ENCODE peak calls at places on chromosomes 11 and 22, in five cellular contexts. C is body of pancreas, B is upper lobe of left lung, I is K562, R is HepG2. X is an unnamed sample. For H3K4me1, the result is how much of the 10 kb centered on the place peaks cover.

GRCh38 chr11:120344302-120345004 is 8.2 kb downstream of the ARHGEF12 start:
- ATAC-seq in C (no peak), I (peak), B (no peak), R (peak), X (no peak)

GRCh38 chr11:20397281-20397680 is 9.8 kb downstream of the PRMT3 start:
- ATAC-seq in C (no peak), I (peak), R (peak), B (no peak), X (no peak)

GRCh38 chr22:42680648-42681047 is 31.5 kb upstream of the CYB5R3 start:
- ATAC-seq in R (no peak), C (peak), I (no peak), B (peak), X (peak)

GRCh38 chr11:100812517-100812916 is 125.4 kb downstream of the ARHGAP42 start:
- ATAC-seq in I (no peak), B (no peak), R (no peak), C (no peak), X (no peak)

GRCh38 chr11:2709429-2709828 is 9.6 kb upstream of the KCNQ1OT1 start:
- ATAC-seq in C (peak), I (no peak), R (no peak), B (no peak), X (peak)

GRCh38 chr22:29225422-29226090 is 19.9 kb downstream of the EMID1 start:
- ATAC-seq in C (peak), B (peak), I (peak), R (peak), X (peak)

GRCh38 chr11:30990625-30991348 is 378.8 kb downstream of the DCDC1 start:
- ATAC-seq in R (no peak), C (peak), I (no peak), B (no peak), X (no peak)

GRCh38 chr11:79437981-79438630 is 2.7 kb downstream of the TENM4 start:
- ATAC-seq in B (no peak), I (no peak), C (no peak), R (no peak), X (peak)

GRCh38 chr11:69546735-69547370 is 65.4 kb downstream of the LINC01488 start:
- ATAC-seq in B (no peak), I (no peak), R (no peak), C (no peak), X (no peak)

GRCh38 chr11:2987881-2988280 is 4.2 kb downstream of the NAP1L4 start:
- ATAC-seq in C (no peak), B (no peak), R (no peak), I (no peak), X (no peak)

GRCh38 chr11:9716275-9717039 is 52.6 kb downstream of the SWAP70 start:
- ATAC-seq in C (peak), B (peak), R (no peak), I (peak), X (peak)

GRCh38 chr11:1978865-1979473 is 18.7 kb downstream of the H19 start:
- ATAC-seq in B (no peak), R (peak), I (peak), C (no peak), X (no peak)

GRCh38 chr11:77471520-77472234 is 2.2 kb downstream of the PAK1 start:
- ATAC-seq in B (no peak), R (no peak), C (peak), I (no peak), X (no peak)

GRCh38 chr11:7604331-7604973 is 68.8 kb downstream of the CYB5R2 start:
- ATAC-seq in C (no peak), I (peak), R (no peak), B (peak), X (no peak)

GRCh38 chr11:124536520-124536919 is 6.9 kb downstream of the OR8B12 start:
- ATAC-seq in I (peak), B (peak), C (peak), R (peak), X (peak)

GRCh38 chr22:27593378-27593777 is 208.2 kb downstream of the MN1 start:
- ATAC-seq in C (no peak), I (no peak), B (no peak), R (no peak), X (no peak)

GRCh38 chr11:95363710-95364109 is 132.7 kb upstream of the SESN3 start:
- ATAC-seq in C (no peak), I (peak), R (peak), B (no peak), X (no peak)

GRCh38 chr22:29609139-29609538 is 5.7 kb downstream of the NF2 start:
- ATAC-seq in B (no peak), C (no peak), R (peak), I (peak), X (no peak)

DNA sequence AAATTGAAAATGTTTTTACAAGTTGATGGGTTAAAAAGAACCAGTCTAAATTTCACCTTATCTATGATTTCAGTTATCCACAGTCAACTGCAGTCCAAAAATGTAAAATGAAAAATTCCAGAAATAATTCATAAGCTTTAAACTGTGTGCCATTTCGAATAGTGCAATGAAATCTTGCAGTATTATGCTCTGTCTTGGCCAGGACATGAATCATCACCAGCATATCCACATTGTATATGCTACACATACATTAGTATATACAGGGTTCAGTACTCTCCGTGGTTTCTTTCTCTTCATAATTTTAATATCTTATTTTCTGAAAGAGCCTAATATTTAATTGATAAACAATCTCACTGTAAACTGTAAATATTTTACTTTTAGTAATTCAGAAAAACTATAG is 45.9 kb downstream of the ARHGAP32 start:
- ATAC-seq in B (no peak), C (no peak), I (no peak), R (no peak), X (no peak)
- H3K4me1 ChIP-seq in B (under half), C (under half), I (under half), R (under half), X (under half)

DNA sequence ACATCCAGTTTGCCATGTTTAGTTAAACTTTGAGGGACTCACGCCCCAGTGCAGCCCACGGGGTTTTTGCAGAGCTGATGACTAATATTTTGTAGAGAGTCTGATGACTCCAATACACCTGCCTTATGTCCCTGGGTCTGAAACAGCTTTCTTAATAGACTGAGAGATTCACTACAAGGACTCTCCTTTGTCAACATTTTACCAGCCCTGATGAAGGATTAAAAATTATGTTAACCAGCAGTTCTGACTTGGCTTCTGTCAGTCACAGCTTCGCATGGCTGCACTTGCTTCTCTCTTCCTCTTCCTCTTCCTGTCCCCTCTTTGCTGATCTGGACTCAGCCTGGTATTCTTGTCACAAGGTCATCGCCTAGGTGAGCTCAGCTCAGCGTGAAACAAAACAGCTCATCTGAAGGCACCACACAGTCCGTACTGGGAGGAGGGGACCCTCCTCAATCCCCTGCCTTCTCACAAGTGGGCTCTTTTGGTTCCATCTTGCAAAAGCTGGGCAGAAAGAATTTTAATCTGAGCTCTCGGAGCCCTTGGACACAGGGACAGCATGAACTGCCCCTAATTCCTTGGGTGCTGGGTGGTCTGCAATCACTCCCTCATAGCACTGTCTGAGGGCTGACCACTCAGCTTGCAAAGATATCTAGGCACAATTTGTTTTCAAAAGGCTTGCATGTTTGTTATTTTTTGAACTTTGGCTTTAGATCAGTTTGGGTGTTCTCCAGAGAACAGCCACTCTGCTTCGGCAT is 38.1 kb upstream of the POU2AF1 start:
- ATAC-seq in B (no peak), C (no peak), R (peak), I (no peak), X (peak)
- H3K27ac ChIP-seq in B (peak), C (no peak), R (peak), I (no peak), X (peak)

DNA sequence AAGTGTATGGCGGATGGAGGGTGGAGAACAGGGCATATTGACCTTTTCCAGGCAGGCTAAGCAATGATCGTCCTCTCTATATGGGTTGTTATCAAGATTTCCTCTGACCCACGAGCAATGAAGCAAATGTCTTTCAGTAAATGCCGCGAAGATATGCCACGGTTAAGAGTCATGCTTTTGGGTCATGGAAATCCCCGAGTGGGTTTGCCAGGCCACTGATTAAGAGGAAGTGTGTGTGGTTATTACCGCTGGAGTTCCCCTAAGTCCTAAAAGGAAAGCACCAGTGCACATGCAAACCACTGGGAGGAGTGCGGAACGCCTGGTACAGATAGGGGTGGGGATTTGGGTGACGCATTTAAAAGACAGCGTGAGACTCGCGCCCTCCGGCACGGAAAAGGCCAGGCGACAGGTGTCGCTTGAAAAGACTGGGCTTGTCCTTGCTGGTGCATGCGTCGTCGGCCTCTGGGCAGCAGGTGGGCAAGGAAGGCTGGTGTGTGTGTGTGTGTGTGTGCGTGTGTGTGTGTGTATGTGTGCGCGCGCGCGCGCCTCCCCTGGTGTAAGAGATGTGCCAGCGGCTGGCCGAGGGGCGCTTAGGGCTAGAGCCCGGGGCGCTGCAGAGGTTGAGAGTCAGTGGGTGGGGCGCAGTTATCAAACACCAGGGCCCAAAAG is at the start of gene BIRC3:
- ATAC-seq in I (peak), B (peak), R (peak), C (peak), X (peak)
- TF ChIP-seq POLR2A in I (no peak), B (peak), R (no peak), C (peak), X (peak)

GRCh38 chr11:35335226-35335625 is 84.1 kb downstream of the SLC1A2 start:
- ATAC-seq in R (no peak), C (no peak), B (no peak), I (no peak), X (no peak)
- H3K4me1 ChIP-seq in R (under half), C (under half), B (under half), I (under half), X (under half)

GRCh38 chr22:31153357-31153756 is 6.6 kb upstream of the RNF185 start:
- ATAC-seq in C (no peak), R (peak), B (no peak), I (no peak), X (no peak)

GRCh38 chr22:31154975-31155374 is 5.0 kb upstream of the RNF185 start:
- ATAC-seq in B (no peak), C (no peak), R (no peak), I (no peak), X (peak)

GRCh38 chr22:31150615-31151014 is 9.4 kb upstream of the RNF185 start:
- ATAC-seq in B (no peak), R (peak), C (no peak), I (peak), X (no peak)

GRCh38 chr22:31151872-31152271 is 8.1 kb upstream of the RNF185 start:
- ATAC-seq in I (no peak), R (no peak), C (no peak), B (no peak), X (no peak)

GRCh38 chr22:31155425-31155824 is 4.6 kb upstream of the RNF185 start:
- ATAC-seq in I (no peak), R (no peak), C (no peak), B (no peak), X (peak)
- H3K27ac ChIP-seq in I (no peak), R (no peak), C (peak), B (no peak), X (peak)

GRCh38 chr11:112627588-112628045 is 333.6 kb upstream of the NCAM1 start:
- ATAC-seq in I (no peak), B (no peak), C (no peak), R (no peak), X (no peak)
- TF ChIP-seq POLR2A in I (no peak), B (no peak), C (no peak), R (no peak), X (no peak)

GRCh38 chr11:12079726-12080556 is 30.4 kb upstream of the MICAL2 start:
- ATAC-seq in R (no peak), C (peak), I (no peak), B (peak), X (peak)
- H3K4me1 ChIP-seq in R (under half), C (under half), I (under half), B (under half), X (under half)

GRCh38 chr11:112780351-112781043 is 180.7 kb upstream of the NCAM1 start:
- ATAC-seq in C (no peak), B (no peak), R (no peak), I (peak), X (no peak)

GRCh38 chr11:112773256-112773655 is 188.0 kb upstream of the NCAM1 start:
- ATAC-seq in R (no peak), C (no peak), B (no peak), I (no peak), X (no peak)

GRCh38 chr11:112783945-112784322 is 177.3 kb upstream of the NCAM1 start:
- ATAC-seq in B (no peak), R (no peak), C (no peak), I (no peak), X (no peak)

GRCh38 chr11:112776834-112777793 is 184.1 kb upstream of the NCAM1 start:
- ATAC-seq in R (no peak), B (no peak), I (no peak), C (no peak), X (no peak)

GRCh38 chr11:112778091-112778889 is 182.9 kb upstream of the NCAM1 start:
- ATAC-seq in R (no peak), B (no peak), C (no peak), I (no peak), X (no peak)
- H3K27ac ChIP-seq in R (no peak), B (no peak), C (no peak), I (no peak), X (no peak)

DNA sequence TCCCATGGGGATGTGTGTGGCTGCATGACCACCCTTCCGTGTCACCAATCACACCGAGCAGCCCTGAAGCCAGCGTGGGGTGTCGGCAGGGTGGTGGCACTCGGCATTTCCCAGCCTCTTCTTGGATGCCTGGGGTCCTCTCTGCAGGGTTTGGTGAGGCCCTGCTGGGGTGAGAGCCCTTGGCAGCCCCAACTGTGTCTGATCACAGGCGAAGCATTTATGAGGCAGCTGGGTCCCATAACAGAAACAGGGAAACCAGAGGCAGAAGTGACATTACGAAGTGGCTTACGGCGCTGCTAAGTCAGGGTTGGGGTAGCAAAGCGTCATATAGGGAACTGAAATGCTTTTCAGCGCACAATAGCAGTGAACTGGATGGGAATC is 92.3 kb upstream of the SEPTIN5 start:
- ATAC-seq in C (no peak), I (no peak), R (no peak), B (peak), X (no peak)
- TF ChIP-seq POLR2A in C (no peak), I (no peak), R (no peak), B (no peak), X (no peak)

GRCh38 chr11:131746201-131746600 is 375.8 kb downstream of the NTM start:
- ATAC-seq in I (no peak), B (no peak), R (no peak), C (no peak), X (no peak)

GRCh38 chr11:131745405-131745804 is 375.0 kb downstream of the NTM start:
- ATAC-seq in R (no peak), C (no peak), I (no peak), B (no peak), X (no peak)

GRCh38 chr11:131749100-131749499 is 378.7 kb downstream of the NTM start:
- ATAC-seq in B (no peak), I (no peak), R (no peak), C (no peak), X (no peak)

GRCh38 chr11:131748146-131749050 is 378.0 kb downstream of the NTM start:
- ATAC-seq in B (peak), I (peak), C (peak), R (peak), X (peak)

DNA sequence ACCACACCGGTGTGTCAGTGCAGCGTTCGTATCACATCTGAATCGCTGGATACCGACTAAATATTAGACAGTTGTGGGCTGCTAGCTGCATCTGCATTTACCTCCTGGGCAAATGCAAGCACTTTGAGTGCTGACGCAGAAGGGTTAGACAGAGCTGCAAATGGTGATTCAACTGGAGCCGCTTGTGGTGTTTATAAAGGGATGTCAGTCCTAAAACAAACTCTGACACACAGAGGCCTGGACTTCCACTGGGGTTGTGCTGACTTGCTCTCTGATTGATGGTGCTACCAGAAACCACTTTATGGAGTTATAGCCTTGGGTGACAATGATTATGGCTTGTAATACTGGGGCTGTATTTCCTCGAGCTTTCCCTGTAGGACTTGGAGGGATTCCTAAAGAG is 374.4 kb downstream of the NTM start:
- ATAC-seq in R (no peak), C (no peak), I (no peak), B (no peak), X (no peak)
- H3K4me1 ChIP-seq in R (under half), C (under half), I (under half), B (under half), X (under half)

X was measured in gastroesophageal sphincter.